ENCODE peak calls at places on chromosome 15, in six cellular contexts. X, S, Q, R, Z and I are unnamed samples.

GRCh38 chr15:95972136-95972553 is 358.4 kb upstream of the NR2F2 start:
- DNase-seq in Q (no peak), S (no peak), X (no peak), R (peak), Z (peak), I (peak)

GRCh38 chr15:37788330-37788729 is 146.1 kb upstream of the TMCO5A start:
- DNase-seq in Q (no peak), R (no peak), S (no peak), X (no peak), Z (no peak), I (no peak)

GRCh38 chr15:58159827-58160386 is 21.7 kb downstream of the AQP9 start:
- DNase-seq in Z (no peak), S (no peak), X (no peak), Q (no peak), R (no peak), I (no peak)

GRCh38 chr15:70379134-70379533 is 281.4 kb upstream of the TLE3 start:
- DNase-seq in Z (no peak), Q (no peak), S (no peak), R (no peak), X (no peak), I (no peak)

GRCh38 chr15:96431787-96432186 is 101.3 kb downstream of the NR2F2 start:
- DNase-seq in S (no peak), Q (no peak), X (no peak), Z (no peak), R (no peak), I (no peak)

GRCh38 chr15:60737217-60737616 is 258.3 kb upstream of the ICE2 start:
- DNase-seq in X (no peak), R (no peak), S (no peak), Q (no peak), Z (no peak), I (no peak)

GRCh38 chr15:55993804-55994539 is 560 bp upstream of the NEDD4 start:
- DNase-seq in Z (peak), X (no peak), R (no peak), S (no peak), Q (no peak), I (no peak)

GRCh38 chr15:70035051-70035718 is 62.5 kb downstream of the TLE3 start:
- DNase-seq in Z (no peak), R (no peak), Q (no peak), X (no peak), S (no peak), I (no peak)

GRCh38 chr15:91311986-91312385 is 211.9 kb downstream of the SV2B start:
- DNase-seq in Z (no peak), Q (peak), X (no peak), R (no peak), S (no peak), I (no peak)

GRCh38 chr15:81000626-81001179 is at the start of gene TLNRD1:
- DNase-seq in Q (peak), Z (peak), S (peak), X (peak), R (peak), I (peak)

GRCh38 chr15:71599404-71600225 is 210.7 kb upstream of the NR2E3 start:
- DNase-seq in X (no peak), Z (no peak), R (peak), Q (no peak), S (no peak), I (no peak)

GRCh38 chr15:89874926-89875564 is 18.7 kb downstream of the AP3S2 start:
- DNase-seq in R (peak), X (peak), Q (peak), Z (peak), S (peak), I (no peak)
- TF ChIP-seq CTCF in R (peak), X (peak), Q (peak), Z (peak), S (peak), I (peak)

DNA sequence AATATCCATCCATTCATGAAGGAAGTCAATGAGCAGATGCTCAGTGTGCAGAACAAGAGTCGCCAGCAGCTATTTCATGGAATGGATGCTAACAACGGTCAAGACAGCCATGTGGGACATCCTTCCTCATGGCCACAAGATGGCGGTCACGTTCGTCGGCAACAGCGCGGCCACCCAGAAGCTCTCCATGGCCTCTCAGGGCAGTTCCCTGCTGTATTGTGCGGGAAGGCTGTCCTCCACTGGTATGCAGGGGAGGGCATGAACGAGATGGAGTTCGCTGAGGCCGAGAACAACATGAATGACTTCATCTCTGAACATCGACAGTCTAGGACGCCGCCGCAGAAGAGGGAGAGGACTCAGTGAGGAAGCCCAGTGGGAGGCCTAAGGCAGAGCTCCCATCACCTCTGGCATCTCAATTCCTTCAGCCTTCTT is 208.3 kb downstream of the TJP1 start:
- DNase-seq in Z (no peak), X (peak), S (no peak), R (no peak), Q (no peak), I (no peak)
- TF ChIP-seq CTCF in Z (peak), X (peak), S (no peak), R (no peak), Q (no peak), I (no peak)

GRCh38 chr15:42802168-42802567 is 65.2 kb upstream of the CDAN1 start:
- DNase-seq in Q (no peak), X (no peak), Z (no peak), R (no peak), S (no peak), I (no peak)

GRCh38 chr15:42796955-42797779 is 60.2 kb upstream of the CDAN1 start:
- DNase-seq in X (no peak), Q (no peak), R (no peak), Z (no peak), S (no peak), I (no peak)

GRCh38 chr15:42798802-42799201 is 61.9 kb upstream of the CDAN1 start:
- DNase-seq in Z (no peak), X (no peak), R (no peak), S (no peak), Q (no peak), I (no peak)

GRCh38 chr15:42803436-42803835 is 66.5 kb upstream of the CDAN1 start:
- DNase-seq in Z (no peak), R (no peak), Q (no peak), S (no peak), X (no peak), I (no peak)

DNA sequence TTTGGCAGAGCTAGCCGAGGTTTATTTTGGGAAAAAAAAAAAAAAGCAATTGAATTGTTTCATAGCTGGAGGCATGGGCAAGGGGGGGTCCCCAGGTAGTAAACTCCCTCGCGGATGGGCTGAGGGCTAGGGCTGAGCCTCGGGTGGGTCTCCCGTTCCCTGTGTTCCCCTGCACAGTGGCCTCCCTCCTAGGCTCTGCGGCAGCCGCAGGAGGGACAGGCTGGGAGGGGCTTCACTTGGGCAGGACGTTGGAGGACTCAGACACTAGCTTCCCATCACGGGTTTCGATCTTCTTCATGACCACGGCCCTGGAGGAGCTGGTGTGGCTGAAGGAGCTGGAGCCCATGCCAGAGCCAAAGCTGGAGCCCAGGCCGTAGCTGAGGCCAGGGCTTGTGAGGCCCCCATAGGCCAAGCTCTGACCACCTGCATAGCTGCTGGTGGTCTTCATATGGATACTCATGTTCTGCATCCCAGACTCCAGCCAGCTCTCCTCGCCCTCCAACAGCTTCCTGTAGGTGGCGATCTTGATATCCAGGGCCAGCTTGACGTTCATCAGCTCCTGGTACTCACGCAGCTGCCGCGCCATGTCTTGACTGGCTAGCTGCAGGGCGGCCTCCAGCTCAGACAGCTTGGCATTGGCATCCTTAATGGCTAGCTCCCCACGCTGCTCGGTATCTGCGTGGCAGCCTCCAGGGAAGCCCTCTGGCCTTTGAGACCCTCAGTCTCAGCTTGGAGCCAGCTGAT is 64.0 kb upstream of the CDAN1 start:
- DNase-seq in Z (no peak), R (no peak), S (no peak), X (no peak), Q (peak), I (no peak)
- TF ChIP-seq CTCF in Z (no peak), R (no peak), S (no peak), X (peak), Q (no peak), I (peak)

DNA sequence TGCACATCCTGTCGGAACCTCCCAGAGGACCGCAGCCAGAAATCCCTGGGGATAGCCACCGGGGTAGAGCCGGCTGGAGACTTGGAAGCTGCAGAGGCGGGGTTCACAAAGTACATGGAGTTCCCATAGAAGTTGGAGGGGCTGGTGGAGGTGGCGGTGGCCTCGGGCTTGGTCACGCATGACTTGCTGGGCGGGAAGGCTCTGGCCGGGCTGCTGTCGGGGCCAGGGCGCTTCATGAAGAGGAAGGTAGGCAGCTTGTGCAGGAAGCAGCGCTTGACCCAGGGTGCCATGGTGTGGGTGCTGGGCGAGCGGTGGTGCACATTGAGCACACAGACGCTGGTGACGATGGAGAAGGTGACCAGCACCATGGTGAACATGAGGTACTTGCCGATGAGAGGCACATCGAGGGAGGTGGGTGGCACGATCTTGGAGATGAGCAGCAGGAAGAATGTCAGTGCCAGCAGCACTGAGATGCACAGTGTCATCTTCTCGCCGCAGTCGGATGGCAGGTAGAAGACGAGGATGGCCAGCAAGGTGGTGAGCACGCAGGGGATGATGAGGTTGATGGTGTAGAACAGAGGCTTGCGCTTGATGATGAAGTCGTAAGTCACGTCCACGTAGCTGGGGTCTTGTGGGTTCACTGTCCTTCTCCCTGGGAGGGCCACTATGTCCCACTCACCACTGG is 8.4 kb upstream of the CHRNA3 start:
- DNase-seq in Z (no peak), Q (no peak), S (no peak), R (no peak), X (no peak), I (no peak)
- TF ChIP-seq CTCF in Z (no peak), Q (no peak), S (no peak), R (no peak), X (no peak), I (no peak)

DNA sequence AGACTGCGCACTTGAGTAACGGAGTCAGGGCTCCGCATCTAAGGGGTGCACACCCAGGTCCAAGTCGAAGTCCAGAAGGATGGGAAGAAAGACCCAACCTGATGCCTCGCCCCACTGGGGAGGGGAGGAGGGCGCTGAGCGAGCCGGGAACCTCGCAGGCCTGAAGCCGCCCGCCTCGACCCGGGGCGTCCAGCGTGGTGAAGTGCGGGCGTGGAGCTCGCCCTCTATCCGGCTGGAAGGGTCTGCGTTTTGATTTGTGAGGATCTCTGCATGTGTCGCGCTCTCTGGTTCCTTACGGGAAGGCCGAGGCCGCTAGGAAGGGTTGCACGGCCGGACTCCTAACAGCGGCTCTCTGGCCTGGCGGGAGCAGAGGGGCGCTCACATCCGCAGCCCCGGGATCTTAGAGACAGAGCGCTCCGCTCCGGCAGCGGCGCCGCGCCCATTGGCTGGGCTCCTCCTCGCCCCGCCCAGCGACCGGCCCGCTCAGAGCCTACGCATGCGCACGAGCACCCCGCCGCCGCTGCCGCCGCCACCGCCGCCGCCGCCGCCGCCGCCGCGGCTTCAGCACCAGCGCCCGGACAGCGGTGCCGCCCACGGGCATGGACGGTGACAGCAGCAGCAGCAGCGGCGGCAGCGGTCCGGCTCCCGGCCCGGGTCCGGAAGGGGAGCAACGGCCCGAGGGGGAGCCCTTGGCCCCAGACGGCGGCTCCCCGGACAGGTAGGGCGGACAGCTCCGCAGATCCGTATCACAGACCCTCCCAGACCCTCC is at the start of gene DISP2:
- DNase-seq in R (peak), Z (peak), Q (peak), S (peak), X (peak), I (no peak)
- TF ChIP-seq CTCF in R (no peak), Z (no peak), Q (no peak), S (no peak), X (no peak), I (no peak)

GRCh38 chr15:32649336-32649735 is 7.8 kb downstream of the SCG5 start:
- DNase-seq in Z (peak), X (no peak), S (no peak), R (no peak), Q (peak), I (no peak)
- TF ChIP-seq CTCF in Z (peak), X (peak), S (peak), R (no peak), Q (peak), I (peak)

GRCh38 chr15:59739557-59740186 is 50.6 kb upstream of the BNIP2 start:
- DNase-seq in X (no peak), S (no peak), Q (no peak), R (no peak), Z (no peak), I (no peak)

GRCh38 chr15:59738676-59739075 is 49.6 kb upstream of the BNIP2 start:
- DNase-seq in S (no peak), X (no peak), Q (no peak), Z (no peak), R (no peak), I (no peak)

GRCh38 chr15:59741274-59741906 is 52.3 kb upstream of the BNIP2 start:
- DNase-seq in S (no peak), R (no peak), X (peak), Z (no peak), Q (peak), I (no peak)

DNA sequence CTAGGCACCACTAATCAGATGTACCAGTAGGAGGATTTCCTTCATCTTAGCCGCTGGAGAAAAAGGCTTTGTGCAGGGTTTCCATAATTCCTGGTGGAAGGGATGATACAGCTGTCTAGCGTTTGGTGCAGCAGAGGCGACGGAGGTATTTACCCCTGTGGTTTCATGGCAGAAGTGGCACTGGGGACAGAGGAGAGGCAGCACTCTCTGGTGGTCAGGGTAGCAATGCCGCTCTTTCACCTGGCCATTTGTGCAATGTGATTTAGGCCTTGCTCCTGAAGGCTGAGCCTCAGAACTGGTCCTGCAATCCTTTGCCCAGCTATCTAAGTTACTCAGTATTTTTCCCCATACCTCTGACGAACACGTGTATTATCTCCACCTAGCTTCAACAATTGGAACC is 47.1 kb upstream of the BNIP2 start:
- DNase-seq in X (no peak), Z (peak), R (no peak), Q (no peak), S (no peak), I (no peak)
- TF ChIP-seq CTCF in X (no peak), Z (peak), R (no peak), Q (no peak), S (no peak), I (no peak)

GRCh38 chr15:33701304-33701696 is 267.0 kb upstream of the CHRM5 start:
- DNase-seq in Q (no peak), R (no peak), X (no peak), S (no peak), Z (no peak), I (no peak)

GRCh38 chr15:33700695-33701303 is 267.5 kb upstream of the CHRM5 start:
- DNase-seq in Q (peak), X (peak), S (no peak), R (peak), Z (peak), I (peak)

GRCh38 chr15:33699145-33699544 is 269.2 kb upstream of the CHRM5 start:
- DNase-seq in S (no peak), R (no peak), Z (no peak), X (no peak), Q (no peak), I (no peak)

GRCh38 chr15:33698128-33698527 is 270.2 kb upstream of the CHRM5 start:
- DNase-seq in X (no peak), S (no peak), R (no peak), Q (no peak), Z (no peak), I (no peak)

DNA sequence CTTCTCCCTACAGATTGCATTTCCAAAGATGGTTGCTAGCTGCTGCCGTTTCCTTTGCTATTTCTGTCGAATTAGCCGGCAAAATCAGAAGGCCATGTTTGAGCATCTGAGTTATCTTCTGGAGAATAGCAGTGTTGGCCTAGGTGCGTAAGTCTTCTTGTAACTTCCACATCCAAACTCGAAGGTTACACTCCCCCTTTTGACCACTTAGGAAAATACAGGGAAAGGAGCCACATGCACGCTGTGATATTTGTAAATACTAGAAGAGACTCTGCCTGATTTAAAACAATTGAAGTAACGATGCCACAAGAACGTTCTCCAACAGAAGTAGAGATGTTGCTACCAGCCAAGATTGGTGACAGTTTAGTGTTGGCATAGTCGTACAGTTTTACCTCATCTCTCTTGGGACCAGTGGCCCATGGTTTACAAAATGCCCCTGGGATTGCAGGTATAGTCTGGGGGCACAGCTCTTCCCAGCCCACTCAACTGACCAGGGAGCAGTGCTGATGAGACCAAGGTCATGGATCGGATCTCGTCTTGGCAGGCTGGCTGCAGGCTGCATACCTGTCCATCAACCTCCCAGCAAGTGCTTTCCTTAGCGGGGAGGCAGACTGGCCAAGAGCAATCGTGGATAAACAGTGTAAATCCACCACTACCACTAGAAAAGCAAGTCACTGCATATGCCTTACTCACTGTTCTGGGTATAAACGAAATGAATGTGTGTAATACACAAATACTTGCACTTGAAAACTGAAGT is 268.4 kb upstream of the CHRM5 start:
- DNase-seq in Z (peak), R (no peak), X (no peak), S (no peak), Q (peak), I (no peak)
- TF ChIP-seq CTCF in Z (peak), R (no peak), X (peak), S (no peak), Q (peak), I (no peak)

DNA sequence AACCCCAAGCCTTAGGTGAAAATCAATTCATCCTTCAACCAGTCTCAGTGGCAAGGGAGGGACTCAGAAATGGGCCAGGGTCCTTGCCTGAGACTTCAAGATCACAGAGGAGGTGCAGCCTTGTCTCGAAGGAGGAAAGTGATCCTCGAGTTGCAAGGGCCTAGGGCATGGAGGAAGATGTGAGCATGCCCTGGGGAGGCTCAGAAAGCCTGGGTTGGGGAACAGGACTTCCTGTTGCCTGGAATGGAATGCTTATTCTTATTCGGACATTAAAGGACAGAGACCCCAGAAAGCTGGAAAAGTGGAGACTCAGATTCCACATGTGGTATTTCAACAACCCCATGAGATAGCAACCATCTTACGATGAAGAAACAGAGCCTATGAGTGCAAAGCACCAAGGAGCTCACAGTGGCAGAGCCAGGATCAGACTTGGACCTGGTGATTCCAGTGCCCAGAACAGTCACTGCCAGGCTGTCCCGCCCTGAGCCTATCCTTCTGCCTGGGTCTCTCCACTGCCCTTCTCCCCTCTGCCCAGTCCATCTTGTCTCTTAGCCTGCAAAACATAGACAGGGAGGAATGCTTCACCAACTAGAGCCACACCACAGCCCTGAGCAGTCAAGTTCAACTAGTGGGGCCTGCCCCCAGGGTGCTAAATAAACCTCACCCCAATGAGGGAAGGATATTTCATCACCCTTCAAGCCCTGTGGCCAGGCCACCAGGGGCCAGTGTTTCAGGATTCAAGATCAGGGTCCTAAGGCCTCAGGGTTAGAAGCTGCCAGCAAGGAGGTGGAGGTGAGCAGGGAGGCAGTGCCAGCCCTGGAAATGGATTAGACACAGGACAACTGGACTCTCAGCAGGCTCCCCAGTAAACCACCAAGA is 21.9 kb downstream of the DAPK2 start:
- DNase-seq in R (no peak), S (no peak), X (no peak), Q (no peak), Z (no peak), I (no peak)
- TF ChIP-seq CTCF in R (no peak), S (no peak), X (no peak), Q (no peak), Z (peak), I (no peak)